ENCODE peak calls at places on chromosome 15, in seven cellular contexts. L is transverse colon; G is stimulated activated CD4-positive, alpha-beta T cell treated with anti-CD3 and anti-CD28 coated beads, Interleukin-15, amount 100 ng/mL, for 1 hour; R is choroid plexus epithelial cell; Z is occipital lobe; F is dermis microvascular lymphatic vessel endothelial cell; E is neuronal stem cell. D is an unnamed sample.

GRCh38 chr15:96345560-96346389 is 15.3 kb downstream of the NR2F2 start:
- DNase-seq in L (no peak), G (no peak), R (peak), Z (no peak), F (peak), E (no peak), D (no peak)

GRCh38 chr15:34610388-34610787 is 26.9 kb upstream of the GOLGA8B start:
- DNase-seq in L (no peak), G (no peak), R (peak), Z (no peak), F (no peak), E (no peak), D (no peak)

GRCh38 chr15:95923797-95924196 is 406.7 kb upstream of the NR2F2 start:
- DNase-seq in L (no peak), G (no peak), R (no peak), Z (no peak), F (no peak), E (no peak), D (no peak)

GRCh38 chr15:70088887-70089691 is 8.6 kb downstream of the TLE3 start:
- DNase-seq in L (no peak), G (no peak), R (peak), Z (no peak), F (no peak), E (no peak), D (no peak)

GRCh38 chr15:55389276-55389631 is 18.9 kb downstream of the CCPG1 start:
- DNase-seq in L (no peak), G (no peak), R (peak), Z (no peak), F (no peak), E (no peak), D (no peak)

GRCh38 chr15:88834211-88834812 is 31.1 kb downstream of the ACAN start:
- DNase-seq in L (peak), G (no peak), R (peak), Z (no peak), F (no peak), E (peak), D (no peak)

GRCh38 chr15:39213385-39213840 is 367.5 kb upstream of the THBS1 start:
- DNase-seq in L (no peak), G (no peak), R (peak), Z (no peak), F (no peak), E (peak), D (no peak)

GRCh38 chr15:46441294-46442062 is 806.6 kb downstream of the SQOR start:
- DNase-seq in L (no peak), G (no peak), R (no peak), Z (no peak), F (no peak), E (no peak), D (no peak)

GRCh38 chr15:85618956-85619491 is 175.7 kb downstream of the KLHL25 start:
- DNase-seq in L (peak), G (peak), R (peak), Z (peak), F (no peak), E (peak), D (no peak)

GRCh38 chr15:38514601-38515000 is 50.0 kb downstream of the RASGRP1 start:
- DNase-seq in L (no peak), G (no peak), R (no peak), Z (no peak), F (no peak), E (no peak), D (peak)

GRCh38 chr15:68186671-68187397 is 18.3 kb downstream of the CALML4 start:
- DNase-seq in L (no peak), G (no peak), R (peak), Z (no peak), F (no peak), E (no peak), D (no peak)

GRCh38 chr15:81001180-81002003 is 669 bp downstream of the TLNRD1 start:
- DNase-seq in L (peak), G (peak), R (peak), Z (peak), F (no peak), E (peak), D (no peak)

GRCh38 chr15:85485956-85486567 is 105.7 kb downstream of the AKAP13 start:
- DNase-seq in L (peak), G (no peak), R (peak), Z (peak), F (peak), E (peak), D (peak)

GRCh38 chr15:89937365-89938355 is 24.9 kb upstream of the ARPIN start:
- DNase-seq in L (no peak), G (no peak), R (no peak), Z (no peak), F (no peak), E (no peak), D (no peak)

GRCh38 chr15:85531083-85531482 is 150.7 kb downstream of the AKAP13 start:
- DNase-seq in L (no peak), G (no peak), R (no peak), Z (no peak), F (no peak), E (no peak), D (no peak)

GRCh38 chr15:83871808-83872559 is 218.1 kb downstream of the ADAMTSL3 start:
- DNase-seq in L (no peak), G (no peak), R (peak), Z (no peak), F (peak), E (no peak), D (peak)

GRCh38 chr15:80210612-80211554 is 41.1 kb downstream of the CTXND1 start:
- DNase-seq in L (no peak), G (no peak), R (no peak), Z (no peak), F (no peak), E (no peak), D (no peak)

GRCh38 chr15:97652700-97653167 is 307.8 kb upstream of the ARRDC4 start:
- DNase-seq in L (peak), G (no peak), R (no peak), Z (peak), F (no peak), E (peak), D (no peak)